ENCODE peak calls at places on chromosome 9, in four cellular contexts. P, N, C and Y are unnamed samples.

GRCh38 chr9:123421801-123422455 is 65.9 kb downstream of the CRB2 start:
- DNase-seq in C (peak; percentile 48), P (no peak), N (no peak), Y (no peak)

GRCh38 chr9:135792268-135793128 is 90.5 kb downstream of the KCNT1 start:
- DNase-seq in P (no peak), N (no peak), C (no peak), Y (no peak)

GRCh38 chr9:94861589-94862241 is 135.2 kb downstream of the AOPEP start:
- DNase-seq in P (no peak), C (no peak), N (no peak), Y (peak; percentile 76)

GRCh38 chr9:126665696-126666035 is 51.9 kb downstream of the LMX1B start:
- DNase-seq in P (no peak), N (no peak), C (peak; percentile 36), Y (no peak)

GRCh38 chr9:35864695-35865255 is 5.4 kb downstream of the OR13J1 start:
- DNase-seq in C (no peak), N (no peak), P (no peak), Y (no peak)

GRCh38 chr9:114005371-114006154 is 72.5 kb downstream of the AMBP start:
- DNase-seq in P (no peak), C (no peak), N (no peak), Y (no peak)

GRCh38 chr9:81595887-81596558 is 93.3 kb downstream of the TLE1 start:
- DNase-seq in C (peak; percentile 70), P (no peak), N (no peak), Y (no peak)

GRCh38 chr9:14341437-14342133 is 27.6 kb upstream of the NFIB start:
- DNase-seq in P (no peak), C (no peak), N (no peak), Y (no peak)

GRCh38 chr9:34591911-34592866 is 2.7 kb upstream of the CNTFR start:
- DNase-seq in N (no peak), P (no peak), C (no peak), Y (no peak)

GRCh38 chr9:133429641-133430161 is 7.5 kb downstream of the ADAMTS13 start:
- DNase-seq in P (no peak), C (peak; percentile 92), N (peak; percentile 63), Y (no peak)

DNA sequence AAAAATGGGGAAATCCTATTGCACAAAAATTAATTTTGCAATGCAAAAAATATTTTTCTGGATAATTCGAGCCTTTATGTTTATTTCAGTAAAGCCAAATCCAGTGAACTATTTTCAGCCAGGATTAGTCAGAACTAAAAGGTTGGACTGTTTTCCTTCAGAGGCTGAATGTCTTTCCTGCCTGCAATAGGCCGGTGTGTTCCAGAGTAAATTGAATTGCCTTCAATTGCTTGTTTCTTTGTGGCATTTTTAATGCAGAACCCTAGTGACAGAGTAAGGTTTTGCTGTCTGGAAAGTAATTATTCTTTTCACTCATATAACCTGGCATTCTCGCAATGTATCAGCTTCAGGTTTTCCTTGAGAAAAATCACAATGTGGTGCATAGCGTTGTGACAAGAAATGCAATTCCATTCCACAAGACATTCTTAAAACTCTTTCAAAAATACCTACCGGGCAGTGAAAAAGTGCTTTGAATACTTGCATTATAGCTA is 183.7 kb downstream of the GLIS3 start:
- DNase-seq in N (no peak), P (no peak), C (no peak), Y (no peak)
- TF ChIP-seq CTCF in N (no peak), P (peak; percentile 19), C (no peak), Y (peak; percentile 19)

GRCh38 chr9:105413486-105414068 is 34.3 kb upstream of the FSD1L start:
- DNase-seq in C (peak; percentile 44), N (no peak), P (no peak), Y (peak; percentile 19)
- TF ChIP-seq CTCF in C (peak; percentile 67), N (peak; percentile 25), P (peak; percentile 14), Y (peak; percentile 66)

GRCh38 chr9:37311938-37312730 is 110.4 kb upstream of the GRHPR start:
- DNase-seq in P (no peak), N (no peak), C (no peak), Y (peak; percentile 71)

DNA sequence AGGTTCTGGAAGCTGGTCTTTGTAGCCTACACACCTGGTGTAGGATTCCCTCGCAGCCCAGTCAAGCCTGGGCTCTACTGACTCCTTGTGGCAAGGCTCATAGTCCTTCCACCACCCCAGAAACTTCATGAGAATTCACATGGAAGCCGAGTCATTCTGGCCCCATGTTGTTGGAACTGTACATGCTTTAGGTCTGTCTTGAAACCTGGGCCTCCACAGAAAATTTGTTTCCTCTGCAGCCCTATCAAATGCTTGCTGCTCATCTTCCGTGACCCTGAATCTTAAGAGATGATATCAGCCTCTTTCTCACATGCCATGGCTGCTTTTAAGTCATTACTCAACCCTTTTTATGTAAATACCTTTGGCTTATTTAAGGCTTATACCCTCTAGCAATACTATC is 113.4 kb upstream of the GRHPR start:
- DNase-seq in P (no peak), N (peak; percentile 26), C (peak; percentile 65), Y (peak; percentile 72)
- TF ChIP-seq CTCF in P (no peak), N (peak; percentile 41), C (peak; percentile 79), Y (peak; percentile 58)

GRCh38 chr9:8266861-8267260 is 467.3 kb upstream of the DMAC1 start:
- DNase-seq in N (no peak), C (no peak), P (no peak), Y (no peak)

GRCh38 chr9:8261737-8262136 is 462.2 kb upstream of the DMAC1 start:
- DNase-seq in N (no peak), C (no peak), P (no peak), Y (no peak)

GRCh38 chr9:8268216-8268878 is 468.8 kb upstream of the DMAC1 start:
- DNase-seq in C (no peak), P (no peak), N (no peak), Y (no peak)

GRCh38 chr9:8259028-8259427 is 459.4 kb upstream of the DMAC1 start:
- DNase-seq in C (peak; percentile 15), P (no peak), N (no peak), Y (no peak)

DNA sequence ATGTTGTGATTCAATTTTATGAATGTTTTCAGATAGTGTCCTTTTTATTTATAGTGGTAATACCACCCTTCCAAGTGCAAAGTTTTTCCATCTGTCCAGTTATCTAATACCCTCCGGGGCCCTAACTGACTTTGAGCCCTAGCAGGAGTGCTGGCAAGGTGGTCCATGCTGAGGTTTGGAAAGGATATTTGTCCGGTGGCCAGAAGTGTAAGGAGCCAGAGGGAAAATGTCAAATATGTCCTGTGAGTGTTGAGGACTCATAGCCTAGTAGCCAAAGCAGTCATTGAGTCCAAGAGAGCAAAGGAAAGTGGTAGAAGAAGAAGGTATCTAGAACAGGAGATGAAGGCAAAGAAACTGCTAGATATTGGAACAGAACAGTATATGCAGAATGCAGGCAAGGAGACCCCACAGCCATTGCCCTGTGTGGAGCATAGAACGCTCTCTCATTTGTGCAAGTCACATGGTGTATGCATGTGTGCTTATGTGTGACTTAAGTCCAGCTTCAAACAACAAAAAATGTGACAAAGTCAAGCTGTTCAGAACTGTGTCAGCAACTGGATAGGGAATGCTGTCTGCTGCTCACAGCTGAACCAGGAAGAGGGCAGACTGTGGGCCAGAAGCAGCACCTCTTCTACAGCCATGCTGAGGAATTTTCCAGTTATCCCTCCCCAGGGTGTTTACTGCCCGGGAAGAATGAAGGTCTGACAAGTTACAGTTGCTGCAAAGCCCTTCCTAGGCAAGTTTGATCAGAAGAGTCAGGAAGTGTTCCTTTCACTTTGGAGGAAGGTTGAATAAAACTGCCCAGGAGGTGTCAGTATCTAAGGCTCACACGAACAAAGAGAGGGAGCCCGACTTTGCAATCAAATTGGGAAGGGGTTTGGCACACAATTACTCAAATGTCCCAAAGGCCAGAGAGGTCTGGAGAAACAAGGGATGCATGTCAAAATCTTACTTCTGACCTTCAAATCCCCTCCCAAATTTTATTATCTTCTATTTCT is 463.3 kb upstream of the DMAC1 start:
- DNase-seq in P (no peak), N (no peak), C (peak; percentile 43), Y (no peak)
- TF ChIP-seq CTCF in P (no peak), N (no peak), C (peak; percentile 23), Y (no peak)

GRCh38 chr9:136829412-136829811 is 12.9 kb upstream of the AJM1 start:
- DNase-seq in N (no peak), P (no peak), C (no peak), Y (no peak)
- TF ChIP-seq CTCF in N (no peak), P (no peak), C (no peak), Y (peak; percentile 6)

GRCh38 chr9:91193658-91194391 is 167.9 kb downstream of the AUH start:
- DNase-seq in C (peak; percentile 90), N (peak; percentile 72), P (peak; percentile 85), Y (peak; percentile 76)

GRCh38 chr9:91191443-91192378 is 170.0 kb downstream of the AUH start:
- DNase-seq in N (no peak), P (no peak), C (no peak), Y (no peak)

GRCh38 chr9:91192379-91192775 is 169.3 kb downstream of the AUH start:
- DNase-seq in C (no peak), N (no peak), P (no peak), Y (peak; percentile 9)

GRCh38 chr9:91195372-91196012 is 166.2 kb downstream of the AUH start:
- DNase-seq in C (no peak), N (no peak), P (no peak), Y (no peak)

DNA sequence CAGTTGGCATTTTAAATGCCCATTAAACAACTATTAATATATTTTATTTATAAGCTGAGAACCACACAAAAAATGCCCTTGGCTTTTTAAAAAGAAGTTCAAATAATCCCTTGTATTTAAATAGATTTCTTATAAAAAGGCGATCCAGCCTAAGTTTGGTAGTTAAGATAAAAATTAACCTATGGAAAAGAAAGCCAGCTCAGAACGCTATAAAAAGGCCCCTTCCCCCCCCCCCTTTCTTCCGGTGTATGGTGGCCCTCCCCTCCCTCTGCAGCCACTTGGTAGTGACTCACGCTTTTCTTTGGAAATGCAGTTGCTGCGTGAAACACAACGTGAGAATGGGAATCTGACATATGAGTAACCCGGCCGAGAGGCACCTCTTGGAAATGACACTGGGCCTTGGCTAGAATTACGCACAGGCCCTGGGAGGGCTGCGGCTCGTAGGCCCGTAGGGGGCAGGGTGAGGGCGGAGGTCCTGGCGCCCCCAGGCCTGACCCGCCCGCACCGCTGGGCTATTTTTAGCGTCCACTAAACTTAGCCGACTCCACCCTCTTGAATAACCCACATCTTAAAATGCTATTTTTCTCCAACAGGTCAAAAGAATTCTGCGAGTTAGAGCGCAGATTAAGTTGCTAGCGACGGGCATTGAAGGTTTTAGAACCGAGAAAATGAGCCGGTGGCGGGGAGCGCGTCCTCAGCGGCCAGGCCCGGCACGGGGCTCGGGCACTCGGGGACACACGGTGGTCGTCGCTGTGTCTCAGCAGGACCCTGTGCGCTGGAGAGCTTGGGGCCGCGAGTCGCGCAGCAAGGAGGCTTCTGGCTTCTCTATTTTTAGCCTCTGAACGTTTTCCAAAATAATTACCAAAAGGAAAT is 168.7 kb downstream of the AUH start:
- DNase-seq in C (peak; percentile 80), N (no peak), P (peak; percentile 93), Y (peak; percentile 99)
- TF ChIP-seq CTCF in C (peak; percentile 21), N (no peak), P (no peak), Y (peak; percentile 27)

DNA sequence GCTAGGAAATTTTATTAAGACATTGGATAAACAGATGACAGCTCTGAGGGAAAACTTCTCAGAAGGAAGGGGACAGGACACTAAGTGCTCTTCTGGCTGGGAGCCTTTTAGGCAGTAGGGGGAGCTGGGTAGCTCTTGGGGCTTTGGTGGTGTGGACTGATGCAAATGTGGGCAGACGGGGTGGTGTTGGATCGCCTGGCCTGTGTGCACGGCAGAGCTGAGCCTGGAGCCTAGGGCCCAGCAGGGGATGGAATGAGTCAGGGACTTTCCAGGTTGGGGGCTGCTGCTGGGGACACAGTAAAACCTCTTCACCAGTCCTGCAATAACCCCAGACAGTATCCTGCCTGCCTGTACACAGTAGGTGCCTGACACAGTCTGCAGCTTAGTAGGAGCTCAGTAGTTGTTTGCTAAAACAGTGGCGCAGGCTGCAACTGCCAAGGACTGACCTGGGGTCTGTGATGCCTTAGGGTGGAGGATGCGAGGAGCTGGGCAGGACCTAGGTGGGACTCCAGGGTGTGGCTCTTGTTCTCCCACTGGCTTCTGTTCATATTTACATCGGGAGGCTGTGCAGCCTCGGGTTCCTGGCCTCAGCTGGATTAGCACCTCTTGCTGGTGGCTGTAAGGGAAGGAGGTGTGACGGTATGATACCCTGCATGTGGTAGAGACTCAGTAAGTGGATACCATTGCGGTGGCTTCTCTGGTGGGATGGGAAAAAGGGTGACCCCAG is 83.8 kb downstream of the DAB2IP start:
- DNase-seq in C (peak; percentile 86), P (no peak), N (peak; percentile 48), Y (peak; percentile 62)
- TF ChIP-seq CTCF in C (peak; percentile 82), P (peak; percentile 17), N (peak; percentile 30), Y (peak; percentile 75)